ENCODE peak calls at places on chromosomes 13 and 19, in four cellular contexts. N is heart right ventricle, D is fibroblast of lung, U is astrocyte. X is an unnamed sample. For H3K4me1, the result is how much of the 10 kb centered on the place peaks cover.

GRCh38 chr13:79407349-79407979 is 1.4 kb upstream of the RBM26 start:
- DNase-seq in N (no peak), D (no peak), U (no peak), X (no peak)

GRCh38 chr19:9939301-9939913 is 3.1 kb upstream of the OLFM2 start:
- DNase-seq in N (no peak), D (peak), U (no peak), X (no peak)

GRCh38 chr19:46381346-46381745 is 32.0 kb downstream of the CCDC8 start:
- DNase-seq in N (no peak), D (no peak), U (no peak), X (no peak)

GRCh38 chr19:38900220-38900629 is 456 bp downstream of the NFKBIB start:
- DNase-seq in N (no peak), D (no peak), U (no peak), X (no peak)

GRCh38 chr13:26562538-26562890 is 5.0 kb downstream of the WASF3 start:
- DNase-seq in N (no peak), D (peak), U (peak), X (no peak)

GRCh38 chr13:29902632-29903305 is 52.4 kb upstream of the UBL3 start:
- DNase-seq in N (no peak), D (no peak), U (no peak), X (no peak)

GRCh38 chr19:28426902-28427232 is 786.1 kb downstream of the UQCRFS1 start:
- DNase-seq in N (no peak), D (peak), U (peak), X (no peak)

GRCh38 chr13:30792257-30793000 is 57.1 kb downstream of the ALOX5AP start:
- DNase-seq in N (peak), D (peak), U (peak), X (peak)

GRCh38 chr13:65461590-65461989 is 1768.5 kb downstream of the PCDH9 start:
- DNase-seq in N (no peak), D (peak), U (peak), X (no peak)

GRCh38 chr19:6531163-6531955 is 533 bp downstream of the TNFSF9 start:
- DNase-seq in N (no peak), D (no peak), U (no peak), X (no peak)

GRCh38 chr19:6533746-6534418 is 3.1 kb downstream of the TNFSF9 start:
- DNase-seq in N (no peak), D (no peak), U (no peak), X (no peak)

GRCh38 chr19:6533000-6533328 is 2.1 kb downstream of the TNFSF9 start:
- DNase-seq in N (no peak), D (no peak), U (no peak), X (no peak)

GRCh38 chr19:6531956-6532243 is 1.1 kb downstream of the TNFSF9 start:
- DNase-seq in N (no peak), D (no peak), U (no peak), X (no peak)

DNA sequence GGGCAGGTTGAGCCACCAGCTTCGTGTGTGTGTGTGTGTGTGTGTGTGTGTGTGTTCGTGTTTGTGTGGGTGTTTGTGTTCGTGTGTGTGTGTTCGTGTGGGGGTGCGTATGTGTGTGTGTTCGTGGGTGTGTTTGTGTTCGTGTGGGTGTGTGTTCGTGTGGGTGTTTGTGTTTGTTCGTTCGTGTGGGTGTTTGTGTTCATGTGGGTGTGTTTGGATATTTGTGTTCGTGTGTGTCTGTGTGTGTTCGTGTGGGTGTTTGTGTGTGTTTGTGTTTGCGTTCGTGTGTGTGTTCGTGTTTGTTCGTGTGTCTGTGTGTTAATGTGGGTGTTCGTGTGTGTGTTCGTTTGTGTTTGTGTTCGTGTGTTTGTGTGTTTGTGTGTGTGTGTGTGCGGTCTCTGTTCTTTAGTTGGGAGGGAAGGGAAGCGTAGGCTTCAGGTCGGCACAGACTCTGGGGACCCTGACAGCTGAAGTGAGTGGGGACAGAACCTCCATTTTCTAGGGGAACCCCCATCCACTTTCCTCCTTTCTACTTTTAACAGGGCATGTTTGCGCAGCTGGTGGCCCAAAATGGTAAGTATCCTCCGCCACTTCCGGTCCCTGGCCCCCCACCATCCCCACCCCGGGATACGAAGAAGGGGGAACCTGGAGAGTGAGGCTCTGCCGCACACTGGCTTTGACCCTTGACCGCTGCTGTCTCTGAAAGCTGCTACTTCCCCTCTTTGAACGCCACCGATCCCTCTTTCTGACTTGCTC is 1.6 kb downstream of the TNFSF9 start:
- DNase-seq in N (no peak), D (no peak), U (no peak), X (peak)
- H3K4me1 ChIP-seq in N (under half), D (under half), U (under half), X (under half)

DNA sequence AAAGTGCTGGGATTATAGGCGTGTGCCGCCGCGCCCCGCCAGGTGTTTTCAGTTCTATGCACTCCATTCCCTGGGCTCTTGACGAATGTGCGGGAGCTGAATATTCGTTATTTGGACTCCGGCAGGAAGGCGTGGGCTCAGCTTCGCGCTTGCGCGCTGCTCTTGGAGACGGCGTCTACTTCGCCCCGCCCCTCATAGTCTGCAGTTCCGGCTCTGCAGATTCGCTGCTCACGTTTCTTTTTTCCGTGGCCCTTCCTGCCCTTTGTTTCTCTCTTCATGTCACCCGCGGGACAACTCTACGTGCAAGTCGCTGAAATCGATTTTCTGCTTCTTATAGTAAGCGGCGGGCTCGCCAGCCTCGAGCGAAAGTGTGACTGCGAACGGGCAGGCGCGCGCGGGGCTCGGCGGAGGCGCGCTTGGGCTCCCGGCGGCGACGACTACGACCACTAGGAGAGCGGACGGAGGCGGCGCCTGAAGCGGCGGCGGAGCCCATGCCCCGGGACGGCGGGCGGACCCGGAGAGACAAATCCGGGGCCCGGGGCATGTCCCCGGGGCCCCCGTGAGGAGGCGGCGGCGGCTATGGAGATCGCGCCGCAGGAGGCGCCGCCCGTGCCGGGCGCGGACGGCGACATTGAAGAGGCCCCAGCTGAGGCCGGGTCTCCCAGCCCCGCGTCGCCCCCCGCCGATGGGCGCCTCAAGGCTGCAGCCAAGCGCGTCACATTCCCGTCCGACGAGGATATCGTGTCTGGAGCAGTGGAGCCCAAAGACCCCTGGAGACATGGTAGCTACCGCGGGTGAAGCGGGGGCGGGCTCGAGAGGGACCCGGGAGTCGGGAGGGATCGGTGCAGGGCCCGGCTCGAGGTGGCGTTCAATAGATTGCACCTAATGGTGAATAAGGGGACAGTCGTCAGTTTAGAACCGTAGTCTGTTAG is at the start of gene PPP1R37:
- DNase-seq in N (peak), D (peak), U (peak), X (peak)
- TF ChIP-seq CTCF in N (peak), D (no peak), U (no peak), X (no peak)

DNA sequence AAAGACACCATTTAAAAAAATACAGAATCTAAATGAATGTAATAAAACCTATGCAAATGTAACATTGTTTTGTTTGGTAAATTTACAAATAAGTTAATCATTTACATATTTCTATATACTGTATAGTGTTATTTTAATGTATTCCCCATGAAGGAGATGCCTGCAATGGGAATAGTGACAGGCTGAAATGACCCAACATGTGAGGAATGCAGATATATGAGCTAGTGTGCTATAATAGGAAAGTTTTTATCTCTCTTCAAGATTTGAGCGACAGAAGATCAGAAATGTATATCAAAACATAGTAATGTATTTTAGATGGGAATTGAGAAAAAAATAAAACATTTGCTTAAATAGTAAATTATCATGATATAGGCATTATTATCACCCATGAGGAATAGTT is 570.1 kb downstream of the SLITRK1 start:
- DNase-seq in N (no peak), D (peak), U (peak), X (no peak)
- H3K4me1 ChIP-seq in N (under half), D (under half), U (under half), X (under half)

GRCh38 chr19:58217069-58217481 is 11.6 kb upstream of the ZNF544 start:
- DNase-seq in N (no peak), D (no peak), U (no peak), X (no peak)

GRCh38 chr19:58213075-58213369 is 15.7 kb upstream of the ZNF544 start:
- DNase-seq in N (no peak), D (no peak), U (no peak), X (no peak)

GRCh38 chr19:58217607-58218391 is 10.9 kb upstream of the ZNF544 start:
- DNase-seq in N (no peak), D (no peak), U (no peak), X (no peak)

DNA sequence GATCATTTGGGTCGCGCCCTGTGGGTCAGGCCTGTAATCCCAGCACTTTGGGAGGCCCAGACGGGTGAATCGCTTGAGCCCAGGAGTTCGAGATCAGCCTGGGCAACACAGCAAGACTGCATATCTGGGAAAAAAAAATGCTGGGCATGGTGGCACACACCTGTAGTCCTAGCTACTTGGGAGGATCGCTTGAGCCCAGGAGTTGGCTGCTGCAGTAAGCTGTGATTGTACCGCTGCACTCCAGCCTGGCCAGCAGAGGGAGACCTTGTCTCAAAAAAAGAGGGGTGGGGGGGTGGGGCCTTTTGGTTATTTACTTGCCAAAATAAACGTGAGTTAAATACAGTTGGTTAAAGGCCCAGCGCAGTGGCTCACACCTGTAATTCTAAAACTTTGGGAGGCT is 9.8 kb upstream of the ZNF544 start:
- DNase-seq in N (no peak), D (no peak), U (no peak), X (no peak)
- TF ChIP-seq CTCF in N (peak), D (no peak), U (no peak), X (no peak)

GRCh38 chr13:75486146-75486545 is 4.2 kb upstream of the TBC1D4 start:
- DNase-seq in N (no peak), D (peak), U (peak), X (no peak)
- H3K4me1 ChIP-seq in N (under half), D (under half), U (under half), X (under half)

DNA sequence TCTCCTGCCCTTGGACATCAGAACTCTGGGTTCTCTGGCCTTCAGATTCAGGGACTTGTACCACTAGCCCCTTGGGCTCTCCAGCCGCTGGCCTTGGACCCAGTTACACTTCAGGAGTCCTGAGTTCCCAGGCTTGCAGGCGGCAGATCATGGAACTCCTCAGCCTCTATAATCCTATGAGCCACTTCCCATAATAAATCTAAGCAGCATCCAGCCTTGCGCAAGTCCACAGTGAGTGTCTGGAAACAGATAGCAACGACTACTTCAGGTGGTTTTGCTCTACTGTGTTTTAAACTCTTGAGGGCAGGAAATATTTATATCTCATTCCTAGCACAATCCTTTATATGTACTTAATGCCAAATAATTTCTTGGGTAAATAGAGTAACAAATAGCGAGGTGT is 92.3 kb downstream of the COL4A1 start:
- DNase-seq in N (no peak), D (no peak), U (no peak), X (no peak)
- TF ChIP-seq CTCF in N (no peak), D (no peak), U (no peak), X (no peak)

DNA sequence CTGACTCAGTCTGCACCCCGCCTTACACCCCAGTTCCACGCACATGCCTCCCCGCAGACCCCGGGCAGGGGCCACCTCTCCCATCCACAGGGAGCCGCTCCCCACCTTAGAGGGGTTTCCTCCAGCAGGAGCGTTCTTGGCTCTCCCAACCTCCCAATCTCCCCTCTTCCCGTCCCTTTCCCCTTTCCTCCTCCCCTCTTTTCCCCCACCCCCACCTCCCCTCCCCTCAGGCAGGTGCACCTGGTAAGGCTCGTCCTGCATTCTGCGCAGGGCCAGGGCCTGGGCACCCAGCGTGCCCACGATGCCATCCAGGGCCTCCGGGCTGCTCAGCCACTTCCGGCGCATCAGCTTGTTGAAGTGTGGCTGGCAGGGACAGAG is 27.3 kb downstream of the EXOC3L2 start:
- DNase-seq in N (no peak), D (no peak), U (no peak), X (no peak)
- H3K4me1 ChIP-seq in N (under half), D (under half), U (under half), X (under half)